ENCODE peak calls at places on chromosome 10, in nine cellular contexts. F, E, Y, W, K, Z, B, U and T are unnamed samples.

GRCh38 chr10:111391146-111391545 is 314.3 kb downstream of the ADRA2A start:
- DNase-seq in W (no peak), B (no peak), Z (no peak), K (no peak), E (no peak), U (no peak), Y (no peak), F (no peak), T (no peak)

GRCh38 chr10:36096571-36096970 is 454.5 kb upstream of the FZD8 start:
- DNase-seq in F (peak), Y (no peak), U (no peak), B (no peak), W (no peak), K (no peak), E (no peak), Z (no peak), T (no peak)

GRCh38 chr10:130463104-130463875 is 327.1 kb downstream of the GLRX3 start:
- DNase-seq in E (no peak), F (no peak), B (no peak), K (no peak), Z (peak), Y (peak), U (no peak), W (no peak), T (no peak)

GRCh38 chr10:49332333-49332732 is 33.4 kb downstream of the C10orf71 start:
- DNase-seq in E (no peak), Y (no peak), U (no peak), F (no peak), B (no peak), W (no peak), K (no peak), Z (no peak), T (no peak)

GRCh38 chr10:22054946-22055345 is 51.4 kb upstream of the DNAJC1 start:
- DNase-seq in W (no peak), U (no peak), Z (no peak), K (no peak), E (no peak), F (no peak), B (no peak), Y (no peak), T (no peak)

GRCh38 chr10:6987536-6987945 is 407.5 kb upstream of the PRKCQ start:
- DNase-seq in E (no peak), K (no peak), Y (no peak), B (no peak), W (peak), Z (no peak), U (no peak), F (no peak), T (no peak)

GRCh38 chr10:128963246-128964099 is 503.6 kb upstream of the MGMT start:
- DNase-seq in K (no peak), E (no peak), Z (no peak), W (peak), B (no peak), U (no peak), F (no peak), Y (no peak), T (no peak)

GRCh38 chr10:90398551-90398950 is 459.3 kb downstream of the HTR7 start:
- DNase-seq in B (no peak), E (no peak), W (no peak), Y (no peak), K (no peak), Z (no peak), U (no peak), F (peak), T (no peak)

GRCh38 chr10:133258818-133259602 is 17.7 kb downstream of the ADAM8 start:
- DNase-seq in W (no peak), F (peak), U (no peak), K (peak), E (peak), B (peak), Z (peak), Y (no peak), T (no peak)

GRCh38 chr10:132219486-132219885 is 32.7 kb downstream of the DPYSL4 start:
- DNase-seq in E (no peak), W (no peak), F (no peak), Y (no peak), K (no peak), U (no peak), Z (no peak), B (no peak), T (no peak)
- TF ChIP-seq CTCF in E (no peak), W (no peak), F (peak), Y (no peak), K (no peak), U (peak), Z (no peak), B (no peak), T (peak)

GRCh38 chr10:83961620-83962019 is 177.7 kb upstream of the GHITM start:
- DNase-seq in F (no peak), Z (no peak), U (no peak), W (no peak), Y (no peak), E (no peak), K (no peak), B (no peak), T (no peak)
- TF ChIP-seq CTCF in F (no peak), Z (no peak), U (no peak), W (no peak), Y (no peak), E (no peak), K (no peak), B (no peak), T (no peak)

GRCh38 chr10:81479316-81479715 is 395.7 kb upstream of the NRG3 start:
- DNase-seq in Y (no peak), E (no peak), B (no peak), Z (no peak), U (no peak), W (no peak), K (no peak), F (no peak), T (no peak)
- TF ChIP-seq CTCF in Y (no peak), E (no peak), B (no peak), Z (no peak), U (no peak), W (no peak), K (no peak), F (no peak), T (no peak)

DNA sequence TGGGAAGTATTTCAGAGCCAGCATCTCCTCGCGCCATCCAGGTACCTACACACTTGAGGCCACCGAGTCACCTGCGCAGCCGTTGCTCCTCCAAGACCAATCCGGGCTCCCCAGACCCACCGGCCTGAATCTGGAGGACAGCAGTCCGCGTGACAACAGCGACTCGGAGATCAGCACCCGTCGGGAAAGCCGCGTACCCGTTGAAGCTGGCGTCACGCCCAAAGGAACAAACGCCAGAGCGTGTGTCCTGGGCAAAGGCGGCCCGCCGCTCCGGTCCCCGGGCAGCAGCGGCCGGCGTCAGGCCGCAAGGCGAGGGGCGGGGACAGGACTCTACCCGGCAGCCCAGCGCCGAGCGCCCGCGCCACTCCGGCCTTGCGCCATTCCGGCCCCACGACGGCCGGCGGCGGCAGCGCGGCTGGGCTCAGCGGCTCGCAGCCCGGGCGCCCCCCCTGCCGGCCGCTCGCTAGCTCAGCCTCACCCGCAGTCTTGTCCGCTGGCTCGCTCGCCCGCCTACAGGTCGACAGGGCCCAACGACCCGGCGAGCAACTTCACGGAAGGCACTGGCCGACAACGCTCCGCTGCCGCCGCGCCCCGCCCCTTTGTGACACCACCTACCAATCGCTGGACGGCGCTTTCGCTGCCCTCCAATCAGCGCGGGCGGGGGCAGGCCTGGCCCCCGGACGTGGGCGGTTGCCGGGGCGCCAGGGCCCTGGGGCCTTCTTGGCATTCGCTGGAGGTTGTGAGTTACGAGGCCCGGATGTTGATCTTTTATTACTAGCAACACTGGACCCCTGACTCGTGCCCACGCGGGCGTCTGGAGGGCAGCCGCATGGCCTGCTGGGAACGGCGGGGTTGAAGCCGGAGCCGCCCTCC is at the start of gene ZFAND4:
- DNase-seq in F (peak), B (peak), K (peak), E (peak), Y (peak), W (peak), U (peak), Z (peak), T (peak)
- TF ChIP-seq CTCF in F (peak), B (peak), K (peak), E (peak), Y (peak), W (peak), U (peak), Z (peak), T (peak)

DNA sequence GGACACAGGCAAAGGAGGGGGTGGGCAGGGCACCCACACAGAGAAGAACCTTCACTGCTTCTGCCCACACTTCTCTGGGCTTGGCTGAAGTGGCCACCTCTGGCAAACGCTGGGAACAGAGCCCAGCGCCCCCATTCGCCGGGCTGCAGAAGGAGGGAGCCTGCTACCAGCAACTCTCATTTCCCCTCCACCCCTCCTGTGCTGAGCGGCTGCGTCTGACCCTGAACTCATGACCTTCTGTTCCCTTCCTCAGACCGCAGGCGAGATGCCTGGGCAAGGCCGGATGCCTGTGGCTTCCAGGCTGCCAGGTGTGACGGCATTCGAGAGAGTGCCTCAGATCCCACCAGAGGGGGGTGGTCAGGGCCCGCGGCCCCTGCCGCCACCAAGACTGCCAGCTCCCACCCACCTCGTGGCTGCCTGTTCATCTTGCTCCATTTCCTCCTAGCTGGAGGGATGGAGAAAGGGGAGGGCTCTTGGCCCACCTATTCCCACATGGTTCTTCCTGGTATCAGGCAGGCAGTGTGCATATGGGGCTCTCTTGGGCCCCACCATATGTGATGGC is 19.8 kb downstream of the DNAJB12 start:
- DNase-seq in W (no peak), U (peak), E (peak), B (no peak), K (peak), Z (peak), Y (peak), F (peak), T (peak)
- TF ChIP-seq CTCF in W (no peak), U (peak), E (peak), B (no peak), K (no peak), Z (no peak), Y (no peak), F (no peak), T (no peak)

DNA sequence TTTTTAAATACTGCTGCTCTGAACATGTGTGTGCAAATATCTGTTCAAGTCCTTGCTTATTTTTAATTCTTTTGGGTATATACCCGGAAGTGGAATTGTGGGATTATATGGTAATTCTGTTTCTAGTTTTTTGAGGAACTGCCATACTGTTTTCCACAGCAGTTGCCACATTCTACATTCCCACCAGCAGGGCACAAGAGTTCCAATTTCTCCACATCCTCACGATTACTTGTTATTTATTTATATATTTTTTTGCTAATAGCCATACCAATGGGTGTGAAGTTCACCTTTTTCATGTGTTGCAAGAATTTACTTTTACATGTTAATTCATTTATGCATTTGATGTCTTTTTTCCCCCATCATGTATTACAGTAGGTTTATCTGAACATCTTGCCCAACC is 79.6 kb upstream of the CXCL12 start:
- DNase-seq in F (no peak), W (no peak), Y (no peak), U (no peak), K (no peak), E (no peak), Z (no peak), B (no peak), T (no peak)
- TF ChIP-seq CTCF in F (no peak), W (no peak), Y (no peak), U (no peak), K (no peak), E (no peak), Z (no peak), B (no peak), T (no peak)

GRCh38 chr10:18221123-18221522 is 80.9 kb downstream of the CACNB2 start:
- DNase-seq in Z (no peak), U (no peak), K (no peak), W (no peak), Y (no peak), F (peak), E (no peak), B (no peak), T (no peak)
- TF ChIP-seq CTCF in Z (no peak), U (no peak), K (no peak), W (no peak), Y (no peak), F (no peak), E (no peak), B (no peak), T (no peak)

DNA sequence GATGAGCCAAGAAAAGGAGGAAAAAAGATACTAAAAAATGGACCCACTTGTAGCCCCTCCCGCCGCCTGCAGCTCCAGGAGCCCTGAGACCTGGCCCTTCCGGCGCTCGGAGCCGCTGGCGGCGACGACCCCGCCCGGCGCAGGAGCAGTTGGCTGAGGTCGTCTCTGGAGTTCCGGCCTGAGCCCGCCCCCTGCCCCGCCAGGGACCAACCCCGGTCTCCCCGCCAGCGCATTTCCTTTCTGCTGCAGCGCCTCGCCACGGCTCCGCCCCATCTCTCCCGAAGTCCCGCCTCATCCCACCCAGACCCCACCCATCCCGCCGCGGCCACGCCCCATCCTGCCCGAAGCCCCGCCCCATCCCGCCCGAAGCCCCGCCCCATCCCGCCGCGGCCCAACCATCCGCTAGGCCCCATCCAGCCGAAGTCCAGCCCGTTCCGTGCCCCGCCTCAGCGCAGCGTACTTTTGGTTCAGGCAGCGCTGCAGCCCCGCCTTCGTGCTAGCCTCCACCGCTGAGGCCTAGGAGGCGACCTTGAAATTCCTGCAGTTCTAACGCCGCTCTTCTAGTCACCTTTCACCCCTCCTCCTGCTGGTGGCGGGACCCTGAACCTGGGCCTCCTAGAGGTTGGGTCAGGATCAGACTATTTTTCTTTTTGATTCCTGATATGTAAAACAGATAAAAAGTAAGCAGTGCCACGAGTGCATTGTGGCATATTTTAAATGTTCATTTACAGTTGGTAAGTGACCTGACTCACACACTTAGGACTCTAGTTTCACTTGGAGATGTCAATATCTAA is at the start of gene STN1:
- DNase-seq in U (peak), F (peak), K (peak), Y (peak), B (peak), W (peak), E (peak), Z (peak), T (peak)
- TF ChIP-seq CTCF in U (peak), F (peak), K (no peak), Y (no peak), B (no peak), W (peak), E (peak), Z (no peak), T (no peak)

GRCh38 chr10:18582803-18583202 is 68.6 kb downstream of the NSUN6 start:
- DNase-seq in K (no peak), E (peak), U (no peak), Z (no peak), F (peak), Y (no peak), W (no peak), B (no peak), T (no peak)

GRCh38 chr10:18577823-18578685 is 73.3 kb downstream of the NSUN6 start:
- DNase-seq in Z (no peak), F (no peak), Y (no peak), B (no peak), E (peak), W (no peak), U (no peak), K (no peak), T (no peak)

GRCh38 chr10:18583575-18584270 is 67.7 kb downstream of the NSUN6 start:
- DNase-seq in Z (no peak), F (no peak), U (no peak), K (no peak), E (no peak), Y (no peak), W (no peak), B (no peak), T (no peak)
- TF ChIP-seq CTCF in Z (no peak), F (peak), U (peak), K (no peak), E (peak), Y (no peak), W (no peak), B (no peak), T (no peak)